ENCODE peak calls at places on chromosomes 1 and 21, in nine cellular contexts. E is heart left ventricle; O is CD8-positive, alpha-beta T cell; Z is fibroblast of pulmonary artery; T is HFF-Myc; N is ovary; D is nephron progenitor cell; H is uterus; I is AG04450. S is an unnamed sample.

GRCh38 chr1:68600049-68600661 is 103.3 kb upstream of the DEPDC1 start:
- DNase-seq in E (no peak), O (no peak), Z (peak; percentile 52), T (no peak), N (no peak), D (no peak), H (no peak), I (no peak), S (peak; percentile 31)

GRCh38 chr21:42850866-42851391 is 28.4 kb downstream of the WDR4 start:
- DNase-seq in E (no peak), O (peak; percentile 33), Z (peak; percentile 24), T (no peak), N (no peak), D (peak; percentile 21), H (no peak), I (no peak), S (peak; percentile 14)

GRCh38 chr1:37661401-37661800 is 26.7 kb upstream of the RSPO1 start:
- DNase-seq in E (no peak), O (no peak), Z (no peak), T (no peak), N (no peak), D (no peak), H (no peak), I (no peak), S (no peak)

GRCh38 chr1:228154021-228154684 is 4.4 kb downstream of the GJC2 start:
- DNase-seq in E (no peak), O (no peak), Z (no peak), T (no peak), N (no peak), D (no peak), H (peak; percentile 10), I (no peak), S (no peak)

GRCh38 chr21:36732761-36733160 is 33.8 kb downstream of the SIM2 start:
- DNase-seq in E (no peak), O (no peak), Z (no peak), T (no peak), N (no peak), D (no peak), H (no peak), I (no peak), S (no peak)

GRCh38 chr1:214952648-214953047 is 129.9 kb upstream of the KCNK2 start:
- DNase-seq in E (no peak), O (no peak), Z (no peak), T (no peak), N (no peak), D (no peak), H (no peak), I (no peak), S (no peak)

GRCh38 chr1:85109475-85109874 is 61.2 kb upstream of the MCOLN3 start:
- DNase-seq in E (peak; percentile 32), O (peak; percentile 33), Z (peak; percentile 82), T (peak; percentile 52), N (peak; percentile 58), D (peak; percentile 42), H (peak; percentile 45), I (peak; percentile 38), S (peak; percentile 70)

GRCh38 chr1:37846634-37847339 is 12.6 kb downstream of the MTF1 start:
- DNase-seq in E (no peak), O (no peak), Z (no peak), T (no peak), N (no peak), D (no peak), H (no peak), I (no peak), S (no peak)

GRCh38 chr1:88998716-88999115 is 6.3 kb upstream of the KYAT3 start:
- DNase-seq in E (no peak), O (peak; percentile 38), Z (peak; percentile 83), T (peak; percentile 63), N (no peak), D (peak; percentile 28), H (no peak), I (no peak), S (peak; percentile 73)

GRCh38 chr1:109193653-109194590 is 19.8 kb upstream of the SARS1 start:
- DNase-seq in E (no peak), O (peak; percentile 51), Z (peak; percentile 46), T (no peak), N (peak; percentile 24), D (peak; percentile 45), H (no peak), I (no peak), S (no peak)

GRCh38 chr1:230798491-230798890 is 51.3 kb downstream of the CAPN9 start:
- DNase-seq in E (no peak), O (no peak), Z (no peak), T (no peak), N (no peak), D (no peak), H (no peak), I (no peak), S (no peak)

GRCh38 chr1:26811708-26812107 is 14.8 kb upstream of the ZDHHC18 start:
- DNase-seq in E (no peak), O (no peak), Z (no peak), T (no peak), N (no peak), D (no peak), H (no peak), I (no peak), S (no peak)
- TF ChIP-seq CTCF in E (no peak), O (no peak), Z (no peak), T (no peak), N (no peak), D (no peak), H (no peak), I (no peak), S (no peak)

DNA sequence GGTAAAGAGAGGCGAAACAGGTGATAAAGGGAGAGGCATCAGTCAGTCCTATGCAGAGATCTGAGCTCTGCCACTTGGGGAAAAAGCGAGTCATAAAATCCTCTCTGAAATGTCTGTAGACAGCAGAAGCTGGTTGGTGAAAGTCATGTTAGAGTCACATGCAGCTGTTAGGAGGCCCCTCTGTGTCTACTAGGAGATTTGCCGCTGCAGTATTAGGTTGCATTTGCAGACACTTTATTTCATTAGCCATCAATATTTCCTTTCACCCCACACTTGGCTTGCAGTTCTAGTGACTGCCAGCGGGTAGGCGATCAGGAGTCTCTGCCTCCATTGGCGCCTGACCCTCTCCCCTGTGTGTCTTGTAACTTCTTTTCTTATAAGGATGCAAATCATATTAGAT is 16.2 kb downstream of the ATP1A4 start:
- DNase-seq in E (no peak), O (no peak), Z (no peak), T (no peak), N (no peak), D (no peak), H (no peak), I (no peak), S (no peak)
- TF ChIP-seq CTCF in E (no peak), O (no peak), Z (no peak), T (no peak), N (no peak), D (no peak), H (no peak), I (no peak), S (no peak)

GRCh38 chr21:16913010-16913409 is 599.8 kb upstream of the CXADR start:
- DNase-seq in E (no peak), O (no peak), Z (no peak), T (no peak), N (no peak), D (no peak), H (no peak), I (no peak), S (peak; percentile 8)
- TF ChIP-seq CTCF in E (no peak), O (no peak), Z (no peak), T (no peak), N (no peak), D (no peak), H (no peak), I (no peak), S (peak; percentile 3)

DNA sequence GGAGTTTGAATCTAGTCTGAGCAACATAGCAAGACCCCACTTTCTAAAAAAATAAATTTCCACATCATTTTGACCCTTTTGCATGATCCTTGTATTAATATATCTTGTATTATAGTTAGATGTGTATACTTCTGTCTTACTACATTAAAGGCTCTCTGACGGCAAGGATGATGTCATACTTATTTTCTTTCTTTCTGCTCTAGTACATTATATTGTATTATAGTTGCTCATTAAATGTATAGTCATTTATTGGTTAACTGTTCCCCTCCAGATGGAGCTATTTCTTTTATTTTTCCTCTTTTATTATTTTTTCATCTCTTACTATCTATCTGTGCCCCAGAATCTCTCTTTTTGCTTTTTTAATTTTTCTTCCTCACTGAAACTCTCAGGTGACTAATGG is 15.0 kb upstream of the OLFML2B start:
- DNase-seq in E (no peak), O (no peak), Z (no peak), T (no peak), N (no peak), D (no peak), H (no peak), I (no peak), S (no peak)
- TF ChIP-seq CTCF in E (no peak), O (no peak), Z (no peak), T (no peak), N (no peak), D (no peak), H (no peak), I (no peak), S (no peak)

GRCh38 chr1:80050523-80050922 is 1044.0 kb upstream of the ADGRL4 start:
- DNase-seq in E (no peak), O (no peak), Z (no peak), T (no peak), N (no peak), D (no peak), H (no peak), I (no peak), S (no peak)
- TF ChIP-seq CTCF in E (no peak), O (no peak), Z (no peak), T (no peak), N (no peak), D (no peak), H (no peak), I (no peak), S (no peak)

GRCh38 chr21:31786164-31786920 is 54.4 kb upstream of the SCAF4 start:
- DNase-seq in E (no peak), O (no peak), Z (no peak), T (no peak), N (no peak), D (no peak), H (no peak), I (no peak), S (no peak)
- TF ChIP-seq CTCF in E (no peak), O (peak; percentile 8), Z (no peak), T (no peak), N (no peak), D (no peak), H (no peak), I (no peak), S (no peak)